ENCODE peak calls at places on chromosomes 7 and 10, in ten cellular contexts. C is stimulated activated CD4-positive, alpha-beta T cell treated with anti-CD3 and anti-CD28 coated beads, Interleukin-4, amount 100 ng/mL, for 1 hour; O is OCI-M1; B is RWPE1; E is HT-29; Y is endothelial cell; D is NCI-H1417; I is fibroblast of the conjunctiva; F is EL; K is CD8-positive, alpha-beta T cell. H is an unnamed sample.

GRCh38 chr7:14504134-14504533 is 398.4 kb downstream of the DGKB start:
- DNase-seq in C (no peak), O (no peak), B (no peak), E (no peak), Y (no peak), D (no peak), I (no peak), F (no peak), K (no peak), H (peak)

GRCh38 chr7:6111041-6111440 is 79.9 kb downstream of the ANKRD61 start:
- DNase-seq in C (no peak), O (no peak), B (no peak), E (no peak), Y (no peak), D (no peak), I (no peak), F (no peak), K (no peak), H (no peak)

GRCh38 chr7:99106869-99107268 is 37.0 kb downstream of the SMURF1 start:
- DNase-seq in C (no peak), O (no peak), B (peak), E (peak), Y (no peak), D (no peak), I (no peak), F (no peak), K (no peak), H (no peak)

GRCh38 chr10:31188792-31189406 is 130.1 kb upstream of the ZEB1 start:
- DNase-seq in C (no peak), O (no peak), B (no peak), E (no peak), Y (no peak), D (no peak), I (no peak), F (peak), K (no peak), H (no peak)

GRCh38 chr10:60140681-60141632 is 234.6 kb upstream of the CCDC6 start:
- DNase-seq in C (no peak), O (peak), B (no peak), E (peak), Y (peak), D (peak), I (no peak), F (no peak), K (no peak), H (peak)

GRCh38 chr7:84209006-84209405 is 14.4 kb upstream of the SEMA3A start:
- DNase-seq in C (no peak), O (no peak), B (no peak), E (no peak), Y (no peak), D (no peak), I (no peak), F (no peak), K (no peak), H (no peak)

GRCh38 chr7:158001621-158002320 is 585.9 kb downstream of the PTPRN2 start:
- DNase-seq in C (no peak), O (no peak), B (peak), E (no peak), Y (no peak), D (peak), I (no peak), F (no peak), K (no peak), H (peak)

GRCh38 chr10:23341004-23341403 is 3.6 kb downstream of the C10orf67 start:
- DNase-seq in C (no peak), O (no peak), B (no peak), E (peak), Y (no peak), D (no peak), I (no peak), F (peak), K (no peak), H (no peak)

GRCh38 chr10:119237722-119238436 is 30.5 kb downstream of the GRK5 start:
- DNase-seq in C (no peak), O (no peak), B (no peak), E (no peak), Y (no peak), D (no peak), I (no peak), F (no peak), K (no peak), H (no peak)

GRCh38 chr10:104906112-104906511 is 265.0 kb downstream of the SORCS3 start:
- DNase-seq in C (no peak), O (no peak), B (no peak), E (no peak), Y (no peak), D (no peak), I (no peak), F (no peak), K (no peak), H (no peak)

GRCh38 chr7:27162930-27163775 is 2.2 kb downstream of the HOXA9 start:
- DNase-seq in C (no peak), O (no peak), B (no peak), E (no peak), Y (no peak), D (no peak), I (no peak), F (no peak), K (no peak), H (no peak)

GRCh38 chr10:33376976-33377657 is 42.6 kb upstream of the NRP1 start:
- DNase-seq in C (no peak), O (no peak), B (peak), E (no peak), Y (no peak), D (no peak), I (peak), F (peak), K (no peak), H (no peak)

GRCh38 chr7:116166167-116166566 is 44.2 kb upstream of the TES start:
- DNase-seq in C (no peak), O (no peak), B (no peak), E (no peak), Y (no peak), D (no peak), I (no peak), F (no peak), K (no peak), H (no peak)

GRCh38 chr7:98879198-98879988 is 1.1 kb downstream of the TRRAP start:
- DNase-seq in C (peak), O (peak), B (no peak), E (peak), Y (no peak), D (no peak), I (no peak), F (peak), K (peak), H (peak)

GRCh38 chr10:59709472-59710125 is at the start of gene SLC16A9:
- DNase-seq in C (peak), O (peak), B (peak), E (no peak), Y (peak), D (peak), I (no peak), F (peak), K (no peak), H (peak)

GRCh38 chr7:142104550-142105527 is 6.7 kb upstream of the MGAM2 start:
- DNase-seq in C (no peak), O (peak), B (peak), E (peak), Y (no peak), D (no peak), I (no peak), F (peak), K (no peak), H (peak)

GRCh38 chr10:77724820-77725219 is 87.2 kb upstream of the KCNMA1 start:
- DNase-seq in C (no peak), O (no peak), B (no peak), E (no peak), Y (no peak), D (no peak), I (no peak), F (no peak), K (no peak), H (no peak)

GRCh38 chr10:47330804-47331203 is 8.6 kb downstream of the GDF2 start:
- DNase-seq in C (no peak), O (no peak), B (no peak), E (peak), Y (no peak), D (no peak), I (no peak), F (no peak), K (no peak), H (no peak)